ENCODE peak calls at places on chromosomes 7 and 10, in seven cellular contexts. U, I, O, P, N, Z and M are unnamed samples.

GRCh38 chr10:68105820-68106219 is 3.5 kb upstream of the MYPN start:
- DNase-seq in I (peak; percentile 78), U (no peak), N (no peak), P (peak; percentile 43), Z (no peak), O (no peak), M (no peak)

GRCh38 chr10:17426263-17426600 is 28.2 kb downstream of the ST8SIA6 start:
- DNase-seq in I (no peak), N (no peak), U (no peak), P (no peak), O (no peak), Z (no peak), M (no peak)

GRCh38 chr7:35241884-35242283 is 12.0 kb downstream of the TBX20 start:
- DNase-seq in O (peak; percentile 43), P (no peak), Z (no peak), N (no peak), U (no peak), I (no peak), M (peak; percentile 44)

GRCh38 chr10:28315140-28315539 is 12.3 kb upstream of the MPP7 start:
- DNase-seq in U (no peak), I (no peak), N (no peak), P (no peak), O (no peak), Z (no peak), M (no peak)

GRCh38 chr7:135801877-135802276 is 53.3 kb upstream of the FAM180A start:
- DNase-seq in Z (no peak), U (no peak), N (no peak), I (no peak), P (no peak), O (no peak), M (no peak)

GRCh38 chr10:121165276-121165675 is 314.1 kb downstream of the WDR11 start:
- DNase-seq in N (no peak), Z (no peak), U (no peak), O (no peak), P (peak; percentile 4), I (no peak), M (peak; percentile 49)

GRCh38 chr10:613217-613616 is 76.3 kb downstream of the DIP2C start:
- DNase-seq in U (no peak), P (no peak), N (no peak), O (no peak), I (no peak), Z (peak; percentile 99), M (no peak)

GRCh38 chr7:31734456-31734855 is 47.4 kb downstream of the PPP1R17 start:
- DNase-seq in U (no peak), O (no peak), N (no peak), I (peak; percentile 23), Z (peak; percentile 60), P (no peak), M (no peak)

GRCh38 chr10:8063128-8063908 is 8.8 kb downstream of the GATA3 start:
- DNase-seq in Z (peak; percentile 91), P (no peak), I (no peak), N (no peak), U (no peak), O (peak; percentile 36), M (peak; percentile 92)

GRCh38 chr7:20164420-20165145 is 52.6 kb downstream of the MACC1 start:
- DNase-seq in Z (no peak), U (no peak), N (no peak), I (no peak), O (no peak), P (no peak), M (no peak)

GRCh38 chr10:114753126-114753525 is 68.5 kb upstream of the FHIP2A start:
- DNase-seq in Z (no peak), U (no peak), P (peak; percentile 7), I (peak; percentile 77), N (no peak), O (no peak), M (no peak)

GRCh38 chr7:2118056-2118455 is 114.7 kb downstream of the MAD1L1 start:
- DNase-seq in N (no peak), I (no peak), Z (no peak), P (no peak), U (no peak), O (no peak), M (no peak)
- H3K4ac ChIP-seq in N (no peak overlapping the region), I (no peak overlapping the region), Z (no peak overlapping the region), P (no peak overlapping the region), U (no peak overlapping the region), O (no peak overlapping the region), M (no peak overlapping the region)

GRCh38 chr7:42055171-42055570 is 181.8 kb downstream of the GLI3 start:
- DNase-seq in Z (no peak), I (no peak), P (no peak), N (no peak), O (no peak), U (no peak), M (no peak)

GRCh38 chr7:42053834-42054233 is 183.2 kb downstream of the GLI3 start:
- DNase-seq in O (no peak), U (no peak), N (no peak), P (peak; percentile 6), Z (peak; percentile 36), I (peak; percentile 15), M (no peak)

GRCh38 chr7:42057331-42057730 is 179.7 kb downstream of the GLI3 start:
- DNase-seq in Z (no peak), U (no peak), N (no peak), O (no peak), P (peak; percentile 50), I (no peak), M (no peak)

GRCh38 chr7:42064534-42064933 is 172.5 kb downstream of the GLI3 start:
- DNase-seq in O (no peak), Z (no peak), P (no peak), I (no peak), U (no peak), N (no peak), M (peak; percentile 26)

DNA sequence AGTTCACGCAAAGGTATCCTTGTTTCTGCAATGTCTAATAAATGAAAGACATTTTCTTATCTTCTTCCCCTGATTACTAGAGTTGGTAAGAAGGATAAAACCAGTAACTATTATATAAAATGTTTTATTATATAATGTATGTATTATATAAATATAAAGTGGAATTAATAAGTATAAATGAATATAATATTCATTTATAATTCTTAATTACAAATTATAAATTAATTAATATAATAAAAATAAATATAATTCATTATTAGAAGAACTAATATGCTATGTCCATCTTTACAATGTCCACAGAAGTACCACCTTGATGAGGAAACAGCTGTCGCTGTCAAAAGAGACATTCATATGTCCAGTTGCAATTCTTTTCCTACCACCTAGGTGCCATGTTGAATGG is 177.7 kb downstream of the GLI3 start:
- DNase-seq in O (no peak), P (no peak), N (no peak), Z (no peak), I (no peak), U (no peak), M (no peak)
- H3K4ac ChIP-seq in O (no peak overlapping the region), P (no peak overlapping the region), N (no peak overlapping the region), Z (no peak overlapping the region), I (no peak overlapping the region), U (no peak overlapping the region), M (no peak overlapping the region)

DNA sequence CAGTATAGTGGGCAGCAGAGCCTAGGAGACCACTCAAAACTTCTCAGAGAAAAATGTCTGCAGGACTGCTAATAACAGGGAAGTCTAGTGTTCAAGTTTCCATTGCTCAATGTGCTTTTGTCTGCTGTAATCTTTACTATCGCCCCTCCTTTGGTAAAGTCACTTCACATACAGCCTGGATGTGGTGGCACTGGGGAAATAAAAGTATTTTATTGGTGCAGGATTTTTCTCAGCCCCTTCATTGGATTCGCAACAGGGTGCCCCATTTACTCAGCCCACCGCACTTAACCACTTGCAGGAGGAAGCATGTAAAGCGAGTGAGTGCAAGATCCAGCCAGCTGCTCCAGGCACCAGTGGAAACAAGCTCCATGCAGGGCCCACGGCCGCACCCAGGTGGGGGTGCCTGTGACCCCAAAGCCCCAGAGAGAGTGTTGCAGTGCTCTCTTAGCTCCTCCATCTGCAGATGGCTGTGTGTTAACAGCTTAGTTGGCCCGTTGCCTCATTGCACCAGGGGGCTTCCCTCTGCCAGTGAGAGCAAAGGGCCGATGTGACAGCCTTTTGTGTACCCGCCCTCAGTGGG is 163.5 kb upstream of the TMEM72 start:
- DNase-seq in I (no peak), O (no peak), Z (no peak), P (no peak), N (no peak), U (no peak), M (no peak)
- H3K4ac ChIP-seq in I (no peak overlapping the region), O (no peak overlapping the region), Z (no peak overlapping the region), P (no peak overlapping the region), N (no peak overlapping the region), U (no peak overlapping the region), M (no peak overlapping the region)

GRCh38 chr10:52194188-52194587 is 119.9 kb upstream of the DKK1 start:
- DNase-seq in N (no peak), P (no peak), U (no peak), O (no peak), I (no peak), Z (no peak), M (no peak)

GRCh38 chr10:52198540-52198939 is 115.5 kb upstream of the DKK1 start:
- DNase-seq in U (no peak), O (no peak), N (no peak), P (peak; percentile 26), Z (no peak), I (peak; percentile 9), M (no peak)

DNA sequence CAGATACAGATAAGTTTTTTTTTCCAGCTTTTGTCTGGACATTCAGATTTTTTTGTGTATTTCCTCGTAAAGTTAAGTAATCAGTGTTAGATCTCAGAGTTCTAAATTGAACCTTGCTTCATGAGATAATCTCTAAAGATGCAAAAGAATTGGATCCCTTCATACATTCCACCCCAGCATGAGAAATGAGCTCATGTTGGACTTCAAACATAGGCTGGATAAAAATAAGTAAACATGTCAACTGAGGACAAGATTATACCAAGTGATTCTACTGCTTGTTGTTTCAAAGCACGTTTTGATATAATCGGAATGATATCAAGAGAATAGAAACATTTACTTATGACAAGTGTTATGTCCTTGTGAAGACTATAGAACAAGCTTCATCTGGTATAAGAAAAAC is 117.0 kb upstream of the DKK1 start:
- DNase-seq in I (no peak), O (no peak), P (no peak), U (no peak), N (no peak), Z (no peak), M (no peak)
- H3K4ac ChIP-seq in I (no peak overlapping the region), O (no peak overlapping the region), P (no peak overlapping the region), U (no peak overlapping the region), N (no peak overlapping the region), Z (no peak overlapping the region), M (no peak overlapping the region)

DNA sequence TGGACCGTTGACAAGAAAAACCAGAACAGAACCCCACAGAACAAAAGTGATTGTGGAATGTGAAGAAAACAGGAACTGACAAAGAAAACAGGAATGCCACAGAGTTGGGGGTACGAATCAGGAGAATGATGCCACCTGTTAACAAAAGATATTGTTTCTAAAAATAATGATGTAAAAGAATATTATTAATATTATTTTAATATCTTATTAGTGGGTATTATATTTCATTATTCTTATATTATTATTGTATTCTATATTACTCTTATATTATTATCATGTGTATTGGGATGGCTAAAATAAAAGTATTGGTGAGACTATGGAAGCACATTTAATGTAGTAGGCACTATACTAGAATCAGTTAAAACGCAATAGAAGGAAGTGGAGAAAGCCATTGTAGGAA is 659.0 kb upstream of the PCDH15 start:
- DNase-seq in I (no peak), P (no peak), Z (no peak), U (no peak), O (no peak), N (no peak), M (no peak)
- H3K4ac ChIP-seq in I (no peak overlapping the region), P (no peak overlapping the region), Z (no peak overlapping the region), U (no peak overlapping the region), O (no peak overlapping the region), N (no peak overlapping the region), M (no peak overlapping the region)

GRCh38 chr10:105837951-105838350 is 1196.9 kb downstream of the SORCS3 start:
- DNase-seq in U (no peak), P (peak; percentile 1), Z (no peak), O (no peak), I (no peak), N (no peak), M (peak; percentile 13)
- H3K4ac ChIP-seq in U (no peak overlapping the region), P (no peak overlapping the region), Z (no peak overlapping the region), O (no peak overlapping the region), I (no peak overlapping the region), N (no peak overlapping the region), M (no peak overlapping the region)